ENCODE peak calls at places on chromosomes 13 and 19, in ten cellular contexts. L is ovary, J is H1, S is A549, Z is transverse colon, V is suprapubic skin, D is K562, O is stomach, W is sigmoid colon, I is SK-N-SH. C is an unnamed sample.

GRCh38 chr13:102729560-102730275 is 34.9 kb upstream of the METTL21C start:
- DNase-seq in L (no peak), J (no peak), S (peak), Z (no peak), V (no peak), D (no peak), O (no peak), W (no peak), I (no peak), C (no peak)

GRCh38 chr19:17767559-17767958 is 16.3 kb downstream of the FCHO1 start:
- DNase-seq in L (no peak), J (no peak), S (no peak), Z (no peak), V (no peak), D (no peak), O (no peak), W (no peak), I (no peak), C (no peak)

GRCh38 chr19:13207237-13208130 is 57.3 kb downstream of the IER2 start:
- DNase-seq in L (peak), J (peak), S (no peak), Z (no peak), V (no peak), D (no peak), O (no peak), W (peak), I (no peak), C (no peak)

GRCh38 chr19:48044561-48044960 is 682 bp upstream of the CABP5 start:
- DNase-seq in L (no peak), J (no peak), S (no peak), Z (no peak), V (no peak), D (no peak), O (no peak), W (no peak), I (no peak), C (no peak)

GRCh38 chr13:111791131-111791530 is 275.8 kb upstream of the SOX1 start:
- DNase-seq in L (no peak), J (no peak), S (no peak), Z (no peak), V (no peak), D (no peak), O (no peak), W (no peak), I (no peak), C (no peak)

GRCh38 chr13:34467450-34468083 is 474.5 kb upstream of the NBEA start:
- DNase-seq in L (no peak), J (no peak), S (no peak), Z (no peak), V (no peak), D (no peak), O (no peak), W (no peak), I (no peak), C (no peak)

GRCh38 chr19:44748426-44749254 is at the start of gene BCL3:
- DNase-seq in L (peak), J (no peak), S (peak), Z (peak), V (peak), D (peak), O (peak), W (peak), I (peak), C (no peak)

GRCh38 chr19:46221981-46222610 is 7.4 kb upstream of the IGFL1 start:
- DNase-seq in L (peak), J (peak), S (peak), Z (no peak), V (no peak), D (no peak), O (peak), W (peak), I (no peak), C (no peak)

GRCh38 chr19:48669903-48670668 is 2.7 kb downstream of the NTN5 start:
- DNase-seq in L (no peak), J (no peak), S (no peak), Z (no peak), V (no peak), D (no peak), O (no peak), W (no peak), I (no peak), C (no peak)

GRCh38 chr13:50406831-50407230 is 391.6 kb downstream of the KCNRG start:
- DNase-seq in L (no peak), J (no peak), S (no peak), Z (no peak), V (no peak), D (no peak), O (no peak), W (no peak), I (no peak), C (no peak)

GRCh38 chr13:42223681-42224080 is 48.3 kb upstream of the AKAP11 start:
- DNase-seq in L (no peak), J (no peak), S (no peak), Z (no peak), V (no peak), D (no peak), O (no peak), W (no peak), I (no peak), C (no peak)

DNA sequence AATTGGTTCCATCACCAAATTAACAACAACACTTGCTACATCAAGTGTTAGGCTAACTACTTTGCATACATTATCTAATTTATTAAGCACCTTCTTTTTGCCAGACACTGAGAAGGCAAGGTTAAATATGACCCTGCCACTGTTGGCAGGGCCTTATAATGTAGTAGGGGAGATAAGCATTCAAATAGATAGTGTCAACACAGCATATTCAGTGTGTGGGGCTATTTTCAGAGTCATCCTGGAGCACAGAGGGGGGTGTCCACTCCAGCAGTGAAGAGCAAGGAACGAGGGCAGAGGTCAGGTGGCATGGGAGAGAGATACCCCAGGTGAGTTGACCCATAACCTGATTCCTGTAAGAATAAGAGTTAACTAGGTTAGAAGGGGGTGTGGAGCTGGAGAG is 121.6 kb downstream of the COG6 start:
- DNase-seq in L (no peak), J (no peak), S (no peak), Z (no peak), V (no peak), D (no peak), O (no peak), W (no peak), I (no peak), C (no peak)
- TF ChIP-seq EP300 in L (no peak), J (no peak), S (no peak), Z (no peak), V (no peak), D (no peak), O (no peak), W (no peak), I (no peak), C (no peak)

DNA sequence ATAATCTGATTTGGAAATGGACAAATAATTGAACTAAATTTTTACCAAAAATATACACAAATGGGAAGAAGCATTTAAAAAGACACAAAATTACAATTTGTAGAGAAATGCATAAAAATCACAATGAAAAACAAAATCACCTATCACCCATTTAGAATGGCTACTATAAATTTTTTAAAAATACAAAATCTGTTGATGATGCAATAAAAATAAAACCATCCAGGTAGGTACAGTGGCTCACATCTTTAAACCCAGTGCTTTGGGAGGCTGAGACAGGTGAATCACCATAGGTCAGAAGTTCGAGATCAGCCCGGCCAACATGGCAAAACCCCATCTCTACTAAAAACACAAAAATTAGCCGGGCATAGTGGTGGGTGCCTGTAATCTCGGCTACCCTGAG is 23.5 kb downstream of the ZNF43 start:
- DNase-seq in L (no peak), J (no peak), S (no peak), Z (no peak), V (no peak), D (no peak), O (no peak), W (no peak), I (no peak), C (no peak)
- TF ChIP-seq EP300 in L (no peak), J (no peak), S (no peak), Z (no peak), V (no peak), D (no peak), O (no peak), W (no peak), I (no peak), C (no peak)

GRCh38 chr19:4678881-4679379 is 8.8 kb upstream of the MYDGF start:
- DNase-seq in L (peak), J (peak), S (peak), Z (no peak), V (no peak), D (peak), O (no peak), W (no peak), I (peak), C (no peak)
- TF ChIP-seq EP300 in L (no peak), J (no peak), S (no peak), Z (no peak), V (no peak), D (no peak), O (no peak), W (no peak), I (no peak), C (no peak)

GRCh38 chr13:100836696-100837095 is 162.1 kb upstream of the TMTC4 start:
- DNase-seq in L (no peak), J (no peak), S (no peak), Z (no peak), V (no peak), D (no peak), O (no peak), W (no peak), I (no peak), C (no peak)
- TF ChIP-seq EP300 in L (no peak), J (no peak), S (no peak), Z (no peak), V (no peak), D (no peak), O (no peak), W (no peak), I (no peak), C (no peak)

C was measured in tibial nerve.